ENCODE peak calls at places on chromosomes 2 and 18, in nine cellular contexts. One of them, this sample, is unnamed. For H3K9me3, the result is how much of the 10 kb centered on the place peaks cover.

GRCh38 chr2:127161176-127162136 is 54.5 kb upstream of the BIN1 start:
- DNase-seq in lung: no peak
- DNase-seq in mesenchymal stem cell: no peak
- DNase-seq in PC-9: no peak
- DNase-seq in left lung: no peak
- DNase-seq in RWPE2: no peak
- DNase-seq in CD8-positive, alpha-beta T cell: no peak
- DNase-seq in body of pancreas: no peak
- DNase-seq in astrocyte: no peak
- DNase-seq in this sample: no peak

GRCh38 chr2:167550448-167550847 is 662.2 kb downstream of the XIRP2 start:
- DNase-seq in mesenchymal stem cell: peak
- DNase-seq in body of pancreas: no peak
- DNase-seq in CD8-positive, alpha-beta T cell: no peak
- DNase-seq in PC-9: no peak
- DNase-seq in RWPE2: no peak
- DNase-seq in lung: no peak
- DNase-seq in left lung: no peak
- DNase-seq in astrocyte: peak
- DNase-seq in this sample: no peak

GRCh38 chr2:241094924-241095420 is 7.1 kb downstream of the MTERF4 start:
- DNase-seq in CD8-positive, alpha-beta T cell: no peak
- DNase-seq in PC-9: no peak
- DNase-seq in mesenchymal stem cell: no peak
- DNase-seq in lung: no peak
- DNase-seq in body of pancreas: no peak
- DNase-seq in left lung: no peak
- DNase-seq in RWPE2: no peak
- DNase-seq in astrocyte: no peak
- DNase-seq in this sample: no peak

GRCh38 chr2:233288663-233289062 is 19.0 kb upstream of the SAG start:
- DNase-seq in body of pancreas: no peak
- DNase-seq in RWPE2: no peak
- DNase-seq in CD8-positive, alpha-beta T cell: no peak
- DNase-seq in left lung: no peak
- DNase-seq in lung: no peak
- DNase-seq in mesenchymal stem cell: peak
- DNase-seq in PC-9: no peak
- DNase-seq in astrocyte: no peak
- DNase-seq in this sample: no peak

GRCh38 chr2:221477697-221478096 is 94.4 kb downstream of the EPHA4 start:
- DNase-seq in astrocyte: no peak
- DNase-seq in CD8-positive, alpha-beta T cell: no peak
- DNase-seq in body of pancreas: no peak
- DNase-seq in PC-9: no peak
- DNase-seq in left lung: no peak
- DNase-seq in mesenchymal stem cell: peak
- DNase-seq in RWPE2: no peak
- DNase-seq in lung: no peak
- DNase-seq in this sample: no peak

GRCh38 chr18:14943486-14943885 is 195.5 kb downstream of the ANKRD30B start:
- DNase-seq in RWPE2: no peak
- DNase-seq in PC-9: no peak
- DNase-seq in mesenchymal stem cell: no peak
- DNase-seq in body of pancreas: no peak
- DNase-seq in lung: no peak
- DNase-seq in astrocyte: no peak
- DNase-seq in CD8-positive, alpha-beta T cell: no peak
- DNase-seq in left lung: no peak
- DNase-seq in this sample: no peak

GRCh38 chr18:74665346-74665745 is 67.7 kb downstream of the ZNF407 start:
- DNase-seq in lung: no peak
- DNase-seq in PC-9: no peak
- DNase-seq in mesenchymal stem cell: no peak
- DNase-seq in body of pancreas: no peak
- DNase-seq in RWPE2: no peak
- DNase-seq in astrocyte: no peak
- DNase-seq in CD8-positive, alpha-beta T cell: no peak
- DNase-seq in left lung: no peak
- DNase-seq in this sample: no peak

GRCh38 chr18:48777026-48777736 is 173.6 kb downstream of the SMAD7 start:
- DNase-seq in RWPE2: no peak
- DNase-seq in left lung: peak
- DNase-seq in lung: no peak
- DNase-seq in CD8-positive, alpha-beta T cell: peak
- DNase-seq in mesenchymal stem cell: peak
- DNase-seq in astrocyte: no peak
- DNase-seq in body of pancreas: peak
- DNase-seq in PC-9: peak
- DNase-seq in this sample: peak

GRCh38 chr2:183224933-183225332 is 100.7 kb downstream of the NUP35 start:
- DNase-seq in astrocyte: peak
- DNase-seq in CD8-positive, alpha-beta T cell: no peak
- DNase-seq in PC-9: no peak
- DNase-seq in mesenchymal stem cell: no peak
- DNase-seq in RWPE2: no peak
- DNase-seq in body of pancreas: no peak
- DNase-seq in left lung: no peak
- DNase-seq in lung: no peak
- DNase-seq in this sample: no peak

GRCh38 chr2:185567196-185567595 is 171.4 kb upstream of the FSIP2 start:
- DNase-seq in astrocyte: no peak
- DNase-seq in lung: no peak
- DNase-seq in left lung: no peak
- DNase-seq in PC-9: no peak
- DNase-seq in CD8-positive, alpha-beta T cell: no peak
- DNase-seq in body of pancreas: no peak
- DNase-seq in RWPE2: no peak
- DNase-seq in mesenchymal stem cell: no peak
- DNase-seq in this sample: no peak

GRCh38 chr2:25669520-25669919 is 3.9 kb downstream of the DTNB start:
- DNase-seq in CD8-positive, alpha-beta T cell: no peak
- DNase-seq in PC-9: no peak
- DNase-seq in lung: no peak
- DNase-seq in left lung: no peak
- DNase-seq in RWPE2: no peak
- DNase-seq in body of pancreas: no peak
- DNase-seq in astrocyte: no peak
- DNase-seq in mesenchymal stem cell: no peak
- DNase-seq in this sample: no peak

GRCh38 chr2:160165996-160166395 is 34.1 kb downstream of the ITGB6 start:
- DNase-seq in PC-9: no peak
- DNase-seq in CD8-positive, alpha-beta T cell: no peak
- DNase-seq in body of pancreas: no peak
- DNase-seq in astrocyte: no peak
- DNase-seq in mesenchymal stem cell: no peak
- DNase-seq in left lung: no peak
- DNase-seq in lung: no peak
- DNase-seq in RWPE2: no peak
- DNase-seq in this sample: no peak

GRCh38 chr2:190060626-190061025 is 1.9 kb downstream of the MSTN start:
- DNase-seq in CD8-positive, alpha-beta T cell: no peak
- DNase-seq in left lung: no peak
- DNase-seq in PC-9: no peak
- DNase-seq in mesenchymal stem cell: no peak
- DNase-seq in lung: no peak
- DNase-seq in RWPE2: no peak
- DNase-seq in body of pancreas: no peak
- DNase-seq in astrocyte: no peak
- DNase-seq in this sample: no peak

GRCh38 chr2:240556553-240557100 is 1.2 kb downstream of the ANKMY1 start:
- DNase-seq in RWPE2: no peak
- DNase-seq in CD8-positive, alpha-beta T cell: peak
- DNase-seq in astrocyte: no peak
- DNase-seq in mesenchymal stem cell: peak
- DNase-seq in body of pancreas: no peak
- DNase-seq in left lung: peak
- DNase-seq in lung: no peak
- DNase-seq in PC-9: no peak
- DNase-seq in this sample: peak

GRCh38 chr18:72811047-72811446 is 56.7 kb downstream of the NETO1 start:
- DNase-seq in PC-9: no peak
- DNase-seq in RWPE2: no peak
- DNase-seq in mesenchymal stem cell: no peak
- DNase-seq in astrocyte: no peak
- DNase-seq in left lung: no peak
- DNase-seq in CD8-positive, alpha-beta T cell: no peak
- DNase-seq in lung: no peak
- DNase-seq in body of pancreas: no peak
- DNase-seq in this sample: no peak

GRCh38 chr18:63319383-63320040 is at the start of gene BCL2:
- DNase-seq in body of pancreas: peak
- DNase-seq in CD8-positive, alpha-beta T cell: peak
- DNase-seq in left lung: no peak
- DNase-seq in PC-9: peak
- DNase-seq in RWPE2: no peak
- DNase-seq in astrocyte: peak
- DNase-seq in mesenchymal stem cell: peak
- DNase-seq in lung: peak
- DNase-seq in this sample: no peak

GRCh38 chr2:25698752-25699151 is 25.4 kb upstream of the DTNB start:
- DNase-seq in lung: no peak
- DNase-seq in CD8-positive, alpha-beta T cell: no peak
- DNase-seq in RWPE2: no peak
- DNase-seq in PC-9: peak
- DNase-seq in left lung: no peak
- DNase-seq in mesenchymal stem cell: peak
- DNase-seq in body of pancreas: no peak
- DNase-seq in astrocyte: peak
- DNase-seq in this sample: no peak

GRCh38 chr2:141242008-141242407 is 888.8 kb downstream of the LRP1B start:
- DNase-seq in left lung: no peak
- DNase-seq in CD8-positive, alpha-beta T cell: no peak
- DNase-seq in body of pancreas: peak
- DNase-seq in PC-9: no peak
- DNase-seq in lung: no peak
- DNase-seq in astrocyte: no peak
- DNase-seq in mesenchymal stem cell: no peak
- DNase-seq in RWPE2: no peak
- DNase-seq in this sample: no peak

GRCh38 chr2:74089816-74090745 is 57.6 kb downstream of the BOLA3 start:
- DNase-seq in lung: no peak
- DNase-seq in RWPE2: no peak
- DNase-seq in left lung: no peak
- DNase-seq in CD8-positive, alpha-beta T cell: no peak
- DNase-seq in mesenchymal stem cell: no peak
- DNase-seq in PC-9: no peak
- DNase-seq in astrocyte: no peak
- DNase-seq in body of pancreas: no peak
- DNase-seq in this sample: no peak

GRCh38 chr2:42613281-42614064 is 45.0 kb downstream of the MTA3 start:
- DNase-seq in astrocyte: peak
- DNase-seq in lung: no peak
- DNase-seq in PC-9: no peak
- DNase-seq in mesenchymal stem cell: no peak
- DNase-seq in body of pancreas: no peak
- DNase-seq in RWPE2: no peak
- DNase-seq in CD8-positive, alpha-beta T cell: no peak
- DNase-seq in left lung: no peak
- DNase-seq in this sample: no peak
- H3K4me3 ChIP-seq in astrocyte: no peak
- H3K4me3 ChIP-seq in lung: no peak
- H3K4me3 ChIP-seq in PC-9: no peak
- H3K4me3 ChIP-seq in mesenchymal stem cell: no peak
- H3K4me3 ChIP-seq in body of pancreas: no peak
- H3K4me3 ChIP-seq in RWPE2: no peak
- H3K4me3 ChIP-seq in CD8-positive, alpha-beta T cell: no peak
- H3K4me3 ChIP-seq in left lung: no peak
- H3K4me3 ChIP-seq in this sample: no peak

DNA sequence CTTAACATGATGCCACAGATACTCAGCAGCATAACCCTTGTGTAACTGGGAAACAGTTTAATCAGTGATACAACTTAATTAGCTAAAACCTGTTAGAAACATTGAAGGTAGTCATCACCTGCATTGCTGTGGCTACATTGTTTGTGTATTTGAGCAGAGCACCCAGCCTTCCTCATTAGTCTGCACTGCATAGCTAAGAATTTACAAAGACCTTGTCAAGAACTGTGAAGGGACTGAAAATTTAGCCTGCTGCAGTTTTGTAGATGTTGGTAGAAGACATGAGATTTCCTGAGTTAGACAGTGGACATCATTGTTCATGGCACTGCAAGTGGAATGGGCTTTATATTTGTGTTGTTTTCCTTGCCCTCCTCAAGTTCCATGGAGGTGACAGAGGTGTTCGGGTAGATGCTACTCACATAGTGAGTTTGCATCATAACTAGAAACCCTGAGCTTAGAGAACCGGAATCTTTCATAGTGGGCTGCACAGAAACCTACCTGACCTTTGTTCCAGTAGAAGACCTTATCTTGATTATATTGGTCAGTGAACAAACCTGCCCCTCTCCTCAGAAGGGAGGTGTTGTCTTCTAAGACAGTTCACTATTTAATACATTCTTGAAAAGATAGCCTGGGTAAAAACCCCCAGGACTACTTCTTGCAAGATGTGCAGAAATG is 12.5 kb downstream of the VAPA start:
- DNase-seq in left lung: no peak
- DNase-seq in RWPE2: no peak
- DNase-seq in body of pancreas: no peak
- DNase-seq in lung: no peak
- DNase-seq in CD8-positive, alpha-beta T cell: no peak
- DNase-seq in astrocyte: no peak
- DNase-seq in PC-9: no peak
- DNase-seq in mesenchymal stem cell: no peak
- DNase-seq in this sample: no peak
- H3K27ac ChIP-seq in left lung: no peak
- H3K27ac ChIP-seq in RWPE2: peak
- H3K27ac ChIP-seq in body of pancreas: peak
- H3K27ac ChIP-seq in lung: no peak
- H3K27ac ChIP-seq in CD8-positive, alpha-beta T cell: no peak
- H3K27ac ChIP-seq in astrocyte: no peak
- H3K27ac ChIP-seq in PC-9: peak
- H3K27ac ChIP-seq in mesenchymal stem cell: no peak
- H3K27ac ChIP-seq in this sample: no peak

DNA sequence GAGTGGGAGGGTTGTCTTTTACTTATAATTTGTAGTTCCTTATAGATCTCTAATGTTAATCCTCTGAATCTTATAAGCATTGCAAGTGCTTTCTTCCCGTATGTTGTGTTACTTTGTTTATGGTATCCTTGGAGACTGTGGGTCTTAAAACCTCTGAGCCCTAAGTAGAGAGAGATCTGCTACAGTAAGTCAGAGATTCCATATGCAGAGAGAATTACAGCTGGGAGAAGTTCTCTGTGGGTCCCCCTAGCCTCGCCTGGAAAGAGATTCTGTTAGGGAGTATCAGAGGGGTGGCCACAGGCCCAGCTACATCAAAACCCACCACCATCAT is 93.9 kb downstream of the RTN4 start:
- DNase-seq in RWPE2: no peak
- DNase-seq in mesenchymal stem cell: peak
- DNase-seq in astrocyte: no peak
- DNase-seq in left lung: no peak
- DNase-seq in PC-9: no peak
- DNase-seq in body of pancreas: no peak
- DNase-seq in lung: no peak
- DNase-seq in CD8-positive, alpha-beta T cell: no peak
- DNase-seq in this sample: no peak
- H3K9me3 ChIP-seq in RWPE2: under half
- H3K9me3 ChIP-seq in mesenchymal stem cell: under half
- H3K9me3 ChIP-seq in astrocyte: under half
- H3K9me3 ChIP-seq in left lung: under half
- H3K9me3 ChIP-seq in PC-9: under half
- H3K9me3 ChIP-seq in body of pancreas: under half
- H3K9me3 ChIP-seq in lung: under half
- H3K9me3 ChIP-seq in CD8-positive, alpha-beta T cell: under half
- H3K9me3 ChIP-seq in this sample: under half

GRCh38 chr2:18829331-18829902 is 240.0 kb upstream of the NT5C1B start:
- DNase-seq in CD8-positive, alpha-beta T cell: no peak
- DNase-seq in astrocyte: peak
- DNase-seq in lung: no peak
- DNase-seq in PC-9: peak
- DNase-seq in left lung: no peak
- DNase-seq in body of pancreas: peak
- DNase-seq in RWPE2: no peak
- DNase-seq in mesenchymal stem cell: peak
- DNase-seq in this sample: no peak
- H3K4me3 ChIP-seq in CD8-positive, alpha-beta T cell: no peak
- H3K4me3 ChIP-seq in astrocyte: no peak
- H3K4me3 ChIP-seq in lung: no peak
- H3K4me3 ChIP-seq in PC-9: peak
- H3K4me3 ChIP-seq in left lung: no peak
- H3K4me3 ChIP-seq in body of pancreas: no peak
- H3K4me3 ChIP-seq in RWPE2: no peak
- H3K4me3 ChIP-seq in mesenchymal stem cell: no peak
- H3K4me3 ChIP-seq in this sample: no peak